ENCODE peak calls at places on chromosomes 5 and 9, in seven cellular contexts. F is brain microvascular endothelial cell; P is activated CD4-positive, alpha-beta memory T cell treated with anti-CD3 and anti-CD28 coated beads, Interleukin-2, amount 10 ng/mL, durations not matched to agents 7 days and 5 days; W is stimulated activated effector memory CD8-positive, alpha-beta T cell treated with anti-CD3 and anti-CD28 coated beads, Interleukin-12 subunit alpha, Interleukin-12 subunit beta, amount 100 ng/mL, for 72 hours; J is upper lobe of right lung; I is MM.1S; C is nucleus accumbens. X is an unnamed sample.

GRCh38 chr9:113876806-113877236 is 712 bp downstream of the ZNF618 start:
- DNase-seq in C (no peak), I (peak), F (no peak), P (no peak), W (no peak), J (no peak), X (no peak)

GRCh38 chr5:1747079-1747802 is 52.4 kb downstream of the MRPL36 start:
- DNase-seq in W (no peak), J (no peak), P (no peak), C (no peak), F (no peak), I (no peak), X (no peak)

GRCh38 chr5:124922255-124922975 is 176.0 kb upstream of the ZNF608 start:
- DNase-seq in C (no peak), I (no peak), F (no peak), J (no peak), P (no peak), W (no peak), X (no peak)

GRCh38 chr9:93505518-93506123 is 52.2 kb upstream of the FAM120AOS start:
- DNase-seq in W (no peak), J (no peak), C (no peak), P (no peak), I (no peak), F (no peak), X (no peak)

GRCh38 chr5:32195265-32195664 is 21.1 kb upstream of the GOLPH3 start:
- DNase-seq in W (no peak), P (no peak), C (no peak), I (no peak), J (no peak), F (no peak), X (no peak)

GRCh38 chr5:178238313-178238635 is 5.7 kb upstream of the PHYKPL start:
- DNase-seq in I (no peak), P (no peak), F (no peak), J (no peak), C (no peak), W (no peak), X (no peak)

GRCh38 chr9:111668026-111668573 is 6.7 kb downstream of the GNG10 start:
- DNase-seq in J (no peak), C (no peak), W (no peak), P (no peak), F (no peak), I (no peak), X (no peak)

GRCh38 chr5:107618233-107618632 is 52.5 kb downstream of the EFNA5 start:
- DNase-seq in P (no peak), C (no peak), F (peak), W (no peak), I (no peak), J (no peak), X (no peak)

GRCh38 chr5:61344187-61344944 is 12.3 kb downstream of the ZSWIM6 start:
- DNase-seq in C (no peak), P (no peak), F (no peak), I (no peak), W (no peak), J (no peak), X (no peak)

GRCh38 chr9:19209188-19209587 is 21.3 kb upstream of the DENND4C start:
- DNase-seq in F (no peak), C (no peak), I (no peak), P (no peak), W (no peak), J (no peak), X (no peak)

GRCh38 chr5:5979362-5979760 is 399.0 kb downstream of the MED10 start:
- DNase-seq in J (no peak), I (peak), F (no peak), P (no peak), C (no peak), W (no peak), X (no peak)

GRCh38 chr5:28344803-28345433 is 1306.5 kb upstream of the CDH9 start:
- DNase-seq in W (no peak), C (no peak), I (peak), J (no peak), P (no peak), F (peak), X (no peak)

GRCh38 chr5:15020731-15021130 is 149.2 kb upstream of the ANKH start:
- DNase-seq in C (no peak), P (no peak), F (no peak), I (no peak), W (no peak), J (no peak), X (no peak)

GRCh38 chr5:179608131-179608581 is 15.3 kb downstream of the HNRNPH1 start:
- DNase-seq in P (peak), C (no peak), F (no peak), I (peak), W (no peak), J (peak), X (no peak)

GRCh38 chr5:92208265-92208664 is 825.1 kb upstream of the ARRDC3 start:
- DNase-seq in J (no peak), F (no peak), C (no peak), I (no peak), P (no peak), W (no peak), X (no peak)

X was measured in activated CD4-positive, CD25-positive, alpha-beta regulatory T cell treated with anti-CD3 and anti-CD28 coated beads, Interleukin-2, amount 50 U/mL, for 72 hours.